ENCODE peak calls at places on chromosomes 2 and 18, in five cellular contexts. One of them, this sample, is unnamed.

GRCh38 chr2:160869411-160869810 is 290.8 kb upstream of the TANK start:
- DNase-seq in EL: peak
- DNase-seq in HepG2: no peak
- DNase-seq in sciatic nerve: no peak
- DNase-seq in GM23338: no peak
- DNase-seq in this sample: no peak

GRCh38 chr2:163774862-163775261 is 39.1 kb upstream of the FIGN start:
- DNase-seq in EL: peak
- DNase-seq in GM23338: no peak
- DNase-seq in sciatic nerve: no peak
- DNase-seq in HepG2: no peak
- DNase-seq in this sample: no peak

GRCh38 chr2:24105816-24106215 is 17.3 kb downstream of the PFN4 start:
- DNase-seq in EL: peak
- DNase-seq in HepG2: no peak
- DNase-seq in GM23338: no peak
- DNase-seq in sciatic nerve: no peak
- DNase-seq in this sample: no peak

GRCh38 chr2:46268986-46269385 is 28.2 kb upstream of the EPAS1 start:
- DNase-seq in HepG2: no peak
- DNase-seq in GM23338: no peak
- DNase-seq in EL: peak
- DNase-seq in sciatic nerve: no peak
- DNase-seq in this sample: no peak

GRCh38 chr2:85066874-85067351 is 66.3 kb upstream of the TCF7L1 start:
- DNase-seq in HepG2: peak
- DNase-seq in sciatic nerve: peak
- DNase-seq in EL: peak
- DNase-seq in GM23338: peak
- DNase-seq in this sample: peak

GRCh38 chr18:78798402-78799175 is 181.0 kb upstream of the SALL3 start:
- DNase-seq in EL: no peak
- DNase-seq in GM23338: no peak
- DNase-seq in HepG2: no peak
- DNase-seq in sciatic nerve: peak
- DNase-seq in this sample: no peak

GRCh38 chr2:215748446-215748845 is 264.9 kb downstream of the MREG start:
- DNase-seq in EL: no peak
- DNase-seq in GM23338: no peak
- DNase-seq in HepG2: no peak
- DNase-seq in sciatic nerve: peak
- DNase-seq in this sample: no peak

GRCh38 chr2:2848621-2849443 is 517.8 kb upstream of the MYT1L start:
- DNase-seq in GM23338: no peak
- DNase-seq in HepG2: no peak
- DNase-seq in EL: no peak
- DNase-seq in sciatic nerve: no peak
- DNase-seq in this sample: no peak

GRCh38 chr2:97997774-97998392 is 2.1 kb upstream of the TMEM131 start:
- DNase-seq in HepG2: peak
- DNase-seq in GM23338: peak
- DNase-seq in sciatic nerve: no peak
- DNase-seq in EL: no peak
- DNase-seq in this sample: no peak